ENCODE peak calls at places on chromosomes 5 and 9, in ten cellular contexts. One of them, this sample, is unnamed.

GRCh38 chr5:126656397-126657007 is 55.8 kb downstream of the PHAX start:
- DNase-seq in adrenal gland: no peak
- DNase-seq in H54: peak; percentile 38
- DNase-seq in ovary: no peak
- DNase-seq in GM12892: no peak
- DNase-seq in IMR-90: peak; percentile 57
- DNase-seq in GM12891: no peak
- DNase-seq in sigmoid colon: no peak
- DNase-seq in HCT116: peak; percentile 31
- DNase-seq in uterus: no peak
- DNase-seq in this sample: no peak

GRCh38 chr9:111178361-111179043 is 140.2 kb upstream of the LPAR1 start:
- DNase-seq in adrenal gland: no peak
- DNase-seq in H54: no peak
- DNase-seq in ovary: no peak
- DNase-seq in GM12892: no peak
- DNase-seq in IMR-90: peak; percentile 95
- DNase-seq in GM12891: no peak
- DNase-seq in sigmoid colon: no peak
- DNase-seq in HCT116: no peak
- DNase-seq in uterus: no peak
- DNase-seq in this sample: no peak

GRCh38 chr9:27333241-27334052 is 36.5 kb upstream of the EQTN start:
- DNase-seq in adrenal gland: peak; percentile 69
- DNase-seq in H54: peak; percentile 61
- DNase-seq in ovary: peak; percentile 66
- DNase-seq in GM12892: peak; percentile 38
- DNase-seq in IMR-90: peak; percentile 73
- DNase-seq in GM12891: peak; percentile 56
- DNase-seq in sigmoid colon: peak; percentile 85
- DNase-seq in HCT116: peak; percentile 54
- DNase-seq in uterus: peak; percentile 72
- DNase-seq in this sample: no peak

GRCh38 chr5:140202078-140202477 is 27.1 kb downstream of the CYSTM1 start:
- DNase-seq in adrenal gland: no peak
- DNase-seq in H54: no peak
- DNase-seq in ovary: no peak
- DNase-seq in GM12892: no peak
- DNase-seq in IMR-90: peak; percentile 61
- DNase-seq in GM12891: no peak
- DNase-seq in sigmoid colon: no peak
- DNase-seq in HCT116: no peak
- DNase-seq in uterus: no peak
- DNase-seq in this sample: no peak

GRCh38 chr9:93560991-93561390 is 15.4 kb upstream of the PHF2 start:
- DNase-seq in adrenal gland: no peak
- DNase-seq in H54: no peak
- DNase-seq in ovary: no peak
- DNase-seq in GM12892: no peak
- DNase-seq in IMR-90: no peak
- DNase-seq in GM12891: no peak
- DNase-seq in sigmoid colon: no peak
- DNase-seq in HCT116: no peak
- DNase-seq in uterus: no peak
- DNase-seq in this sample: no peak

GRCh38 chr5:157025093-157025698 is 33.7 kb downstream of the HAVCR1 start:
- DNase-seq in adrenal gland: no peak
- DNase-seq in H54: no peak
- DNase-seq in ovary: no peak
- DNase-seq in GM12892: no peak
- DNase-seq in IMR-90: no peak
- DNase-seq in GM12891: no peak
- DNase-seq in sigmoid colon: no peak
- DNase-seq in HCT116: no peak
- DNase-seq in uterus: no peak
- DNase-seq in this sample: no peak

GRCh38 chr9:104144336-104144735 is 50.2 kb downstream of the SMC2 start:
- DNase-seq in adrenal gland: no peak
- DNase-seq in H54: no peak
- DNase-seq in ovary: no peak
- DNase-seq in GM12892: no peak
- DNase-seq in IMR-90: no peak
- DNase-seq in GM12891: no peak
- DNase-seq in sigmoid colon: no peak
- DNase-seq in HCT116: no peak
- DNase-seq in uterus: no peak
- DNase-seq in this sample: no peak

GRCh38 chr5:139743001-139743771 is 52.4 kb upstream of the PSD2 start:
- DNase-seq in adrenal gland: no peak
- DNase-seq in H54: no peak
- DNase-seq in ovary: no peak
- DNase-seq in GM12892: no peak
- DNase-seq in IMR-90: no peak
- DNase-seq in GM12891: no peak
- DNase-seq in sigmoid colon: no peak
- DNase-seq in HCT116: no peak
- DNase-seq in uterus: no peak
- DNase-seq in this sample: no peak

GRCh38 chr9:125238915-125239446 is 2.2 kb downstream of the HSPA5 start:
- DNase-seq in adrenal gland: no peak
- DNase-seq in H54: no peak
- DNase-seq in ovary: no peak
- DNase-seq in GM12892: no peak
- DNase-seq in IMR-90: no peak
- DNase-seq in GM12891: no peak
- DNase-seq in sigmoid colon: no peak
- DNase-seq in HCT116: no peak
- DNase-seq in uterus: no peak
- DNase-seq in this sample: no peak

GRCh38 chr9:125240649-125240999 is 519 bp downstream of the HSPA5 start:
- DNase-seq in adrenal gland: peak; percentile 68
- DNase-seq in H54: no peak
- DNase-seq in ovary: no peak
- DNase-seq in GM12892: peak; percentile 26
- DNase-seq in IMR-90: no peak
- DNase-seq in GM12891: no peak
- DNase-seq in sigmoid colon: no peak
- DNase-seq in HCT116: no peak
- DNase-seq in uterus: no peak
- DNase-seq in this sample: no peak

GRCh38 chr9:125241863-125242739 is 958 bp upstream of the HSPA5 start:
- DNase-seq in adrenal gland: peak; percentile 46
- DNase-seq in H54: no peak
- DNase-seq in ovary: no peak
- DNase-seq in GM12892: no peak
- DNase-seq in IMR-90: no peak
- DNase-seq in GM12891: no peak
- DNase-seq in sigmoid colon: peak; percentile 74
- DNase-seq in HCT116: no peak
- DNase-seq in uterus: peak; percentile 39
- DNase-seq in this sample: peak; percentile 92

GRCh38 chr9:125239631-125240597 is 1.2 kb downstream of the HSPA5 start:
- DNase-seq in adrenal gland: no peak
- DNase-seq in H54: no peak
- DNase-seq in ovary: no peak
- DNase-seq in GM12892: no peak
- DNase-seq in IMR-90: no peak
- DNase-seq in GM12891: no peak
- DNase-seq in sigmoid colon: no peak
- DNase-seq in HCT116: no peak
- DNase-seq in uterus: no peak
- DNase-seq in this sample: no peak

DNA sequence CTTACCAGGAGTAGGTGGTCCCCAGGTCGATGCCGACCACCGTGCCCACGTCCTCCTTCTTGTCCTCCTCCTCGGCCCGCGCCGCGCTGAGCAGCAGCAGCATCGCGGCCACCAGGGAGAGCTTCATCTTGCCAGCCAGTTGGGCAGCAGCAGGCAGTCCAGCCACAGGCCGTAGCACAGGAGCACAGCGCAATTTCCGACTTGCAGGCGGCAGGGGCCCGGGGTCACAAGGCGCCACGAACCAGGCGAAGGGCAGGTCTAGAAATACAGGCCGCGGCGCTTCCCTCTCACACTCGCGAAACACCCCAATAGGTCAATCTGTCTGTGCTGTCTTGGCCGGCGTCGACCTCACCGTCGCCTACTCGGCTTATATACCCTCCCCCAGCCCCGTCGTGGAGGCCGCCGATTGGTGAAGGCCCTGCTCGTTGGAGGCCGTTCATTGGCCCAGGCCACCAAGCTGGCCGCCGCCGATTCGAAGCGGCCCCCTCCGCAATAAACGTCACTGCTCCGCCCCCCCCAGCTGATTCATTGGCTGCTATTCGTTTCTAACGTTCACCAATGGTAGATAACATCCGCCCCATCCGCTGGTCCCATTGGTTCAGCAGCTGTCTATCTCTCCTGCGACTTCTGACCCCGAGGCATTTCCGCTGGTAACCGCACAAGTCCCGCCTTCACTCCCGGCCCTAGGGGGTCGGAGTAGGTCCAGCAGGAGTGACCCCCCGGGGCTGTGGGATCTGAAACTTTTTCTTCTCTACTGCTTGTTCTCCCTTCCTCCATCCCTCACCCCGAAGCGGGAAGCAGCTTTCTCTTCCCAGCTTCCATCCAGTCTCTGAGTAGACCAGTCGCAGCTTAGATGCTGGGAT is at the start of gene HSPA5:
- DNase-seq in adrenal gland: peak; percentile 100
- DNase-seq in H54: peak; percentile 97
- DNase-seq in ovary: peak; percentile 100
- DNase-seq in GM12892: peak; percentile 97
- DNase-seq in IMR-90: peak; percentile 100
- DNase-seq in GM12891: peak; percentile 87
- DNase-seq in sigmoid colon: peak; percentile 100
- DNase-seq in HCT116: peak; percentile 99
- DNase-seq in uterus: peak; percentile 100
- DNase-seq in this sample: peak; percentile 100
- TF ChIP-seq POLR2A in adrenal gland: peak; percentile 99
- TF ChIP-seq POLR2A in H54: peak; percentile 99
- TF ChIP-seq POLR2A in ovary: peak; percentile 91
- TF ChIP-seq POLR2A in GM12892: peak; percentile 99
- TF ChIP-seq POLR2A in IMR-90: peak; percentile 99
- TF ChIP-seq POLR2A in GM12891: peak; percentile 98
- TF ChIP-seq POLR2A in sigmoid colon: peak; percentile 95
- TF ChIP-seq POLR2A in HCT116: peak; percentile 98
- TF ChIP-seq POLR2A in uterus: peak; percentile 98
- TF ChIP-seq POLR2A in this sample: peak; percentile 93

GRCh38 chr9:36036780-36037579 is at the start of gene RECK:
- DNase-seq in adrenal gland: peak; percentile 87
- DNase-seq in H54: peak; percentile 63
- DNase-seq in ovary: peak; percentile 92
- DNase-seq in GM12892: peak; percentile 83
- DNase-seq in IMR-90: peak; percentile 84
- DNase-seq in GM12891: peak; percentile 82
- DNase-seq in sigmoid colon: peak; percentile 93
- DNase-seq in HCT116: peak; percentile 37
- DNase-seq in uterus: peak; percentile 87
- DNase-seq in this sample: peak; percentile 96
- TF ChIP-seq POLR2A in adrenal gland: peak; percentile 57
- TF ChIP-seq POLR2A in H54: peak; percentile 63
- TF ChIP-seq POLR2A in ovary: peak; percentile 62
- TF ChIP-seq POLR2A in GM12892: no peak
- TF ChIP-seq POLR2A in IMR-90: peak; percentile 78
- TF ChIP-seq POLR2A in GM12891: no peak
- TF ChIP-seq POLR2A in sigmoid colon: peak; percentile 13
- TF ChIP-seq POLR2A in HCT116: no peak
- TF ChIP-seq POLR2A in uterus: peak; percentile 76
- TF ChIP-seq POLR2A in this sample: peak; percentile 63

GRCh38 chr5:178216779-178217178 is 12.4 kb downstream of the HNRNPAB start:
- DNase-seq in adrenal gland: no peak
- DNase-seq in H54: no peak
- DNase-seq in ovary: no peak
- DNase-seq in GM12892: no peak
- DNase-seq in IMR-90: no peak
- DNase-seq in GM12891: no peak
- DNase-seq in sigmoid colon: no peak
- DNase-seq in HCT116: no peak
- DNase-seq in uterus: no peak
- DNase-seq in this sample: no peak
- TF ChIP-seq POLR2A in adrenal gland: no peak
- TF ChIP-seq POLR2A in H54: no peak
- TF ChIP-seq POLR2A in ovary: no peak
- TF ChIP-seq POLR2A in GM12892: no peak
- TF ChIP-seq POLR2A in IMR-90: no peak
- TF ChIP-seq POLR2A in GM12891: no peak
- TF ChIP-seq POLR2A in sigmoid colon: no peak
- TF ChIP-seq POLR2A in HCT116: no peak
- TF ChIP-seq POLR2A in uterus: no peak
- TF ChIP-seq POLR2A in this sample: no peak

GRCh38 chr9:122060481-122060880 is 32.6 kb downstream of the TTLL11 start:
- DNase-seq in adrenal gland: no peak
- DNase-seq in H54: no peak
- DNase-seq in ovary: no peak
- DNase-seq in GM12892: no peak
- DNase-seq in IMR-90: no peak
- DNase-seq in GM12891: no peak
- DNase-seq in sigmoid colon: no peak
- DNase-seq in HCT116: no peak
- DNase-seq in uterus: no peak
- DNase-seq in this sample: peak; percentile 78

GRCh38 chr9:122071716-122072115 is 21.4 kb downstream of the TTLL11 start:
- DNase-seq in adrenal gland: no peak
- DNase-seq in H54: no peak
- DNase-seq in ovary: no peak
- DNase-seq in GM12892: no peak
- DNase-seq in IMR-90: no peak
- DNase-seq in GM12891: no peak
- DNase-seq in sigmoid colon: no peak
- DNase-seq in HCT116: no peak
- DNase-seq in uterus: no peak
- DNase-seq in this sample: no peak

GRCh38 chr9:122070728-122071127 is 22.4 kb downstream of the TTLL11 start:
- DNase-seq in adrenal gland: no peak
- DNase-seq in H54: no peak
- DNase-seq in ovary: no peak
- DNase-seq in GM12892: no peak
- DNase-seq in IMR-90: no peak
- DNase-seq in GM12891: no peak
- DNase-seq in sigmoid colon: no peak
- DNase-seq in HCT116: no peak
- DNase-seq in uterus: no peak
- DNase-seq in this sample: no peak

DNA sequence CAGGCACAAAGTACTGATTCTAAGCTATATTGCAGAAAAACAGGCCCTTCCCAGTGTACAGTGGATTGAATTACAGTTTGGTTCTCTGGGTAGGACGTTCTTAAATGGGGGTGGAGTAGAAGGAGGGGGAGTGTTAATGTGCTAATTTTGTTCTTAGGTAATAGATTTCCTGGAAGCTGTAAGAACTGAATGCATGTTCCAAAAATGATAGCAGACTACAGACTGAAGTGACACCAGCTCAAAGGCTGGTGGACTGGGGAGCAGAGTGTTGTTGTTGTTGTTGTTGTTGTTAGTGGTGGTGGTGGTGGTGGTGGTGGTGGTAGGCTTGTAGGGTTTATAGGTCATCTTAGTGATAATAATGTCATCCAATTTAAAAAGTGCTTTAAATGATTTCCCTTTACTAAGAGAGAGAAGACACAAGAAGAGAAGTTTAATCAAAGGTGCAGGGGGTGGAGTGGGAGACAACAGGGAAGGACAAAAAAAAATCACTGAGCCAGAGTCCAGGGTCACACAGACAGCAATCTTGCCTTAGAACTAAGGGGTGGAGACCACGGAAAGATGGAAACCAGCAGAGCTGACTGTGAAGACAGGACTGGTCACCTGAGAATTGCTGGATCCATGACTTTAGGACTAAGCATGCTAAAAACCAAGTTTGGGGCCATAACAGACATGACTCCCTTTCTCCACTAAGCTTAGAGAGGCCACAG is 27.0 kb downstream of the TTLL11 start:
- DNase-seq in adrenal gland: no peak
- DNase-seq in H54: no peak
- DNase-seq in ovary: no peak
- DNase-seq in GM12892: no peak
- DNase-seq in IMR-90: no peak
- DNase-seq in GM12891: no peak
- DNase-seq in sigmoid colon: no peak
- DNase-seq in HCT116: no peak
- DNase-seq in uterus: no peak
- DNase-seq in this sample: no peak
- TF ChIP-seq POLR2A in adrenal gland: no peak
- TF ChIP-seq POLR2A in H54: no peak
- TF ChIP-seq POLR2A in ovary: no peak
- TF ChIP-seq POLR2A in GM12892: no peak
- TF ChIP-seq POLR2A in IMR-90: no peak
- TF ChIP-seq POLR2A in GM12891: no peak
- TF ChIP-seq POLR2A in sigmoid colon: no peak
- TF ChIP-seq POLR2A in HCT116: no peak
- TF ChIP-seq POLR2A in uterus: no peak
- TF ChIP-seq POLR2A in this sample: no peak